ENCODE peak calls at places on chromosomes 12 and 14, in ten cellular contexts. Z, Q, U, P, G, F, V, X, N and O are unnamed samples.

GRCh38 chr12:1829306-1829900 is 9.0 kb downstream of the LRTM2 start:
- DNase-seq in V (no peak), U (no peak), Q (no peak), F (no peak), P (no peak), N (no peak), Z (no peak), G (peak), X (no peak), O (no peak)

GRCh38 chr14:43729149-43729548 is 777.9 kb downstream of the FSCB start:
- DNase-seq in N (no peak), F (no peak), V (no peak), Z (no peak), G (no peak), X (no peak), P (no peak), U (no peak), Q (no peak), O (peak)

GRCh38 chr14:22915886-22916521 is 2.9 kb downstream of the RBM23 start:
- DNase-seq in N (no peak), G (no peak), Q (no peak), F (no peak), P (no peak), V (no peak), X (no peak), U (no peak), Z (no peak), O (peak)

GRCh38 chr12:121436706-121437105 is 36.8 kb downstream of the RNF34 start:
- DNase-seq in G (no peak), V (no peak), X (no peak), Q (no peak), P (no peak), F (no peak), Z (no peak), N (no peak), U (no peak), O (no peak)

GRCh38 chr14:24274101-24274543 is 2.7 kb upstream of the RABGGTA start:
- DNase-seq in V (no peak), U (no peak), P (peak), Z (no peak), X (no peak), F (no peak), G (no peak), N (no peak), Q (no peak), O (peak)

GRCh38 chr14:71698027-71698426 is 234.2 kb upstream of the RGS6 start:
- DNase-seq in Z (no peak), F (no peak), G (no peak), V (no peak), X (no peak), U (no peak), Q (no peak), N (no peak), P (no peak), O (no peak)

GRCh38 chr12:100794441-100795192 is at the start of gene ANO4:
- DNase-seq in P (no peak), N (peak), V (peak), Z (no peak), X (peak), Q (no peak), U (no peak), F (no peak), G (no peak), O (no peak)

GRCh38 chr12:132211811-132212210 is 67.6 kb downstream of the NOC4L start:
- DNase-seq in G (no peak), U (no peak), V (no peak), X (no peak), F (no peak), P (no peak), Q (no peak), N (no peak), Z (no peak), O (no peak)

GRCh38 chr14:31090872-31091764 is 64.9 kb upstream of the STRN3 start:
- DNase-seq in P (no peak), V (no peak), G (peak), X (no peak), U (no peak), N (no peak), Z (no peak), F (no peak), Q (no peak), O (peak)

GRCh38 chr12:49843411-49843810 is 505 bp upstream of the BCDIN3D start:
- DNase-seq in F (no peak), Z (no peak), G (no peak), U (no peak), P (no peak), N (no peak), Q (no peak), X (no peak), V (no peak), O (no peak)

GRCh38 chr12:20704860-20705259 is 9.7 kb downstream of the SLCO1C1 start:
- DNase-seq in Z (no peak), V (no peak), U (no peak), X (no peak), Q (no peak), F (no peak), N (no peak), P (no peak), G (no peak), O (no peak)

GRCh38 chr14:73888971-73889370 is 2.3 kb downstream of the ZNF410 start:
- DNase-seq in Z (no peak), F (no peak), V (no peak), G (no peak), N (no peak), U (no peak), P (no peak), Q (no peak), X (no peak), O (no peak)